ENCODE peak calls at places on chromosome 14, in four cellular contexts. One of them, this sample, is unnamed.
A peak's percentile ranks its signal among the peaks of the same experiment; 100 is the strongest.

GRCh38 chr14:90491221-90491867 is 94.5 kb downstream of the CALM1 start:
- DNase-seq in A549: no peak
- DNase-seq in kidney: peak; percentile 88
- DNase-seq in uterus: peak; percentile 82
- DNase-seq in this sample: no peak

GRCh38 chr14:60590907-60591510 is 58.3 kb downstream of the SIX1 start:
- DNase-seq in uterus: no peak
- DNase-seq in kidney: no peak
- DNase-seq in A549: no peak
- DNase-seq in this sample: no peak

GRCh38 chr14:53109028-53109687 is 44.0 kb downstream of the DDHD1 start:
- DNase-seq in A549: no peak
- DNase-seq in kidney: no peak
- DNase-seq in uterus: no peak
- DNase-seq in this sample: no peak

GRCh38 chr14:95479494-95479893 is 37.0 kb downstream of the SYNE3 start:
- DNase-seq in kidney: peak; percentile 42
- DNase-seq in A549: no peak
- DNase-seq in uterus: no peak
- DNase-seq in this sample: no peak

GRCh38 chr14:31934767-31935266 is 142.3 kb upstream of the ARHGAP5 start:
- DNase-seq in A549: peak; percentile 87
- DNase-seq in uterus: no peak
- DNase-seq in kidney: no peak
- DNase-seq in this sample: no peak

GRCh38 chr14:49908433-49908782 is 15.5 kb downstream of the ARF6 start:
- DNase-seq in kidney: no peak
- DNase-seq in uterus: no peak
- DNase-seq in A549: no peak
- DNase-seq in this sample: no peak

GRCh38 chr14:76348898-76349297 is 27.0 kb upstream of the ESRRB start:
- DNase-seq in A549: no peak
- DNase-seq in kidney: no peak
- DNase-seq in uterus: peak; percentile 47
- DNase-seq in this sample: no peak

GRCh38 chr14:70180718-70181117 is 8.0 kb downstream of the SLC8A3 start:
- DNase-seq in A549: no peak
- DNase-seq in kidney: no peak
- DNase-seq in uterus: no peak
- DNase-seq in this sample: no peak

GRCh38 chr14:87073880-87074570 is 919.0 kb downstream of the GALC start:
- DNase-seq in A549: no peak
- DNase-seq in kidney: no peak
- DNase-seq in uterus: no peak
- DNase-seq in this sample: no peak

GRCh38 chr14:75871181-75871880 is 110.5 kb downstream of the TGFB3 start:
- DNase-seq in uterus: no peak
- DNase-seq in kidney: no peak
- DNase-seq in A549: no peak
- DNase-seq in this sample: no peak

GRCh38 chr14:34044373-34044637 is 93.4 kb upstream of the EGLN3 start:
- DNase-seq in kidney: no peak
- DNase-seq in A549: no peak
- DNase-seq in uterus: no peak
- DNase-seq in this sample: no peak

GRCh38 chr14:94823556-94824341 is 53.8 kb upstream of the GSC start:
- DNase-seq in A549: peak; percentile 80
- DNase-seq in kidney: no peak
- DNase-seq in uterus: no peak
- DNase-seq in this sample: no peak

GRCh38 chr14:91149462-91149861 is 35.6 kb downstream of the DGLUCY start:
- DNase-seq in uterus: peak; percentile 77
- DNase-seq in A549: peak; percentile 82
- DNase-seq in kidney: no peak
- DNase-seq in this sample: no peak

GRCh38 chr14:24398298-24398942 is 383 bp upstream of the NYNRIN start:
- DNase-seq in A549: no peak
- DNase-seq in uterus: peak; percentile 45
- DNase-seq in kidney: peak; percentile 81
- DNase-seq in this sample: no peak

GRCh38 chr14:98877065-98877464 is 394.9 kb downstream of the BCL11B start:
- DNase-seq in A549: no peak
- DNase-seq in uterus: no peak
- DNase-seq in kidney: no peak
- DNase-seq in this sample: no peak
- H3K4me1 ChIP-seq in A549: no peaks in the 10 kb centered on the region
- H3K4me1 ChIP-seq in uterus: no peaks in the 10 kb centered on the region
- H3K4me1 ChIP-seq in kidney: no peaks in the 10 kb centered on the region
- H3K4me1 ChIP-seq in this sample: no peaks in the 10 kb centered on the region

DNA sequence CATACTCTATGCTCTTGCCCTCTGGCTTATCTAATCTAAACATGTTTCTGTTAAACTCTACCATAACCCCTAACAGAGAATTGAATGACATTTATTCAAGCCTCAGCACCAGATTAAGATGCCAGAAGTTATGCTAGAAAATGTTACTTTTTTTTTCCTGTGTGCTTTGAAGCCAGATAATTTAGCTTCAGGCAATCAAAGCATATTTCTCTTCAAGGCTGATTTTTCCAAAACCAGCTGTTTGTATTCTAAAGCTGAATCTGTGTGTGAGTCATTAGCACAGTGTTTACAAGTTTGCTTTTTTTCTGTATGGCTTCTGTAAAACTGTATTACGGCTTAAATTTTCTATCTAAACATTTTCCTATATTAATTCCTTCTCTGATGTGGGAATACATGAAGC is 326.1 kb downstream of the FSCB start:
- DNase-seq in kidney: no peak
- DNase-seq in A549: no peak
- DNase-seq in uterus: no peak
- DNase-seq in this sample: no peak
- H3K4me1 ChIP-seq in kidney: no peaks in the 10 kb centered on the region
- H3K4me1 ChIP-seq in A549: no peaks in the 10 kb centered on the region
- H3K4me1 ChIP-seq in uterus: no peaks in the 10 kb centered on the region
- H3K4me1 ChIP-seq in this sample: no peaks in the 10 kb centered on the region

GRCh38 chr14:101855958-101856357 is 94.4 kb downstream of the PPP2R5C start:
- DNase-seq in uterus: no peak
- DNase-seq in A549: no peak
- DNase-seq in kidney: no peak
- DNase-seq in this sample: no peak
- H3K4me1 ChIP-seq in uterus: no peaks in the 10 kb centered on the region
- H3K4me1 ChIP-seq in A549: peaks cover 4% of the 10 kb centered on the region
- H3K4me1 ChIP-seq in kidney: no peaks in the 10 kb centered on the region
- H3K4me1 ChIP-seq in this sample: peaks cover 58% of the 10 kb centered on the region

GRCh38 chr14:104016873-104017650 is 68.4 kb upstream of the ASPG start:
- DNase-seq in A549: no peak
- DNase-seq in uterus: no peak
- DNase-seq in kidney: no peak
- DNase-seq in this sample: no peak
- H3K4me1 ChIP-seq in A549: peaks cover 10% of the 10 kb centered on the region
- H3K4me1 ChIP-seq in uterus: no peaks in the 10 kb centered on the region
- H3K4me1 ChIP-seq in kidney: peaks cover 2% of the 10 kb centered on the region
- H3K4me1 ChIP-seq in this sample: no peaks in the 10 kb centered on the region

GRCh38 chr14:22839159-22839779 is 2.9 kb downstream of the MMP14 start:
- DNase-seq in uterus: peak; percentile 58
- DNase-seq in kidney: no peak
- DNase-seq in A549: no peak
- DNase-seq in this sample: no peak
- H3K4me1 ChIP-seq in uterus: peaks cover 21% of the 10 kb centered on the region
- H3K4me1 ChIP-seq in kidney: peaks cover 3% of the 10 kb centered on the region
- H3K4me1 ChIP-seq in A549: no peaks in the 10 kb centered on the region
- H3K4me1 ChIP-seq in this sample: peaks cover 31% of the 10 kb centered on the region

DNA sequence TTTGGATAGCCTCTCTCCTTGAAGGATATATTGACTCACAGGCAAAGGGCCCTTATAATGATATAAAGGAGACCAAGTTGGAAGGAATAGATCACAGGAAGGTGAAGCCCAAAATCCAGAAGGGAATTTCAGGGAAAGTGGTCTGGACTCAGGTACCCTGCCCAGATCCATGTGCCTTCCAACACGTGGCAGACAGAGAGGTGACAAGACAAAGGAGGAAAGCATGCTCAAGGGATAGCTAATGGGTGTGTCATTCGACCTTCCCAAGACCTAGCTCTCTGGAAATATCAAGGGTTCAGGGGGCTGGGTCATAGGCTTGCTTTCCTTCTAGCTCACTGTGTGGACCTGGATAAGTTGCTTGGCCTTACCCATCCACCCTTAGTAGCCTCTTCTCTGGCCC is 214.3 kb downstream of the ZFP36L1 start:
- DNase-seq in A549: no peak
- DNase-seq in uterus: no peak
- DNase-seq in kidney: no peak
- DNase-seq in this sample: no peak
- H3K4me1 ChIP-seq in A549: peaks cover 41% of the 10 kb centered on the region
- H3K4me1 ChIP-seq in uterus: no peaks in the 10 kb centered on the region
- H3K4me1 ChIP-seq in kidney: peaks cover 4% of the 10 kb centered on the region
- H3K4me1 ChIP-seq in this sample: peaks cover 25% of the 10 kb centered on the region

This sample was measured in upper lobe of right lung.